ENCODE peak calls at places on chromosome 16, in ten cellular contexts. One of them, this sample, is unnamed.

GRCh38 chr16:48526058-48526957 is 83.7 kb downstream of the N4BP1 start:
- DNase-seq in ovary: no peak
- DNase-seq in breast epithelium: no peak
- DNase-seq in right atrium auricular region: no peak
- DNase-seq in OCI-LY7: peak
- DNase-seq in neural crest cell: no peak
- DNase-seq in mesothelial cell of epicardium: no peak
- DNase-seq in B cell: peak
- DNase-seq in GM20000: peak
- DNase-seq in CD8-positive, alpha-beta T cell: no peak
- DNase-seq in this sample: no peak

GRCh38 chr16:3121843-3122467 is 9.6 kb downstream of the ZNF205 start:
- DNase-seq in OCI-LY7: no peak
- DNase-seq in B cell: no peak
- DNase-seq in CD8-positive, alpha-beta T cell: no peak
- DNase-seq in right atrium auricular region: no peak
- DNase-seq in breast epithelium: no peak
- DNase-seq in ovary: no peak
- DNase-seq in neural crest cell: no peak
- DNase-seq in mesothelial cell of epicardium: no peak
- DNase-seq in GM20000: no peak
- DNase-seq in this sample: no peak

GRCh38 chr16:58638148-58639036 is 8.8 kb upstream of the CNOT1 start:
- DNase-seq in right atrium auricular region: no peak
- DNase-seq in OCI-LY7: no peak
- DNase-seq in mesothelial cell of epicardium: no peak
- DNase-seq in ovary: peak
- DNase-seq in breast epithelium: no peak
- DNase-seq in CD8-positive, alpha-beta T cell: no peak
- DNase-seq in neural crest cell: no peak
- DNase-seq in GM20000: no peak
- DNase-seq in B cell: no peak
- DNase-seq in this sample: no peak

GRCh38 chr16:68475071-68475470 is 26.8 kb upstream of the SMPD3 start:
- DNase-seq in mesothelial cell of epicardium: no peak
- DNase-seq in B cell: no peak
- DNase-seq in OCI-LY7: no peak
- DNase-seq in neural crest cell: no peak
- DNase-seq in ovary: no peak
- DNase-seq in CD8-positive, alpha-beta T cell: no peak
- DNase-seq in right atrium auricular region: no peak
- DNase-seq in breast epithelium: no peak
- DNase-seq in GM20000: no peak
- DNase-seq in this sample: no peak

GRCh38 chr16:2211923-2212347 is 1.3 kb upstream of the BRICD5 start:
- DNase-seq in CD8-positive, alpha-beta T cell: no peak
- DNase-seq in neural crest cell: no peak
- DNase-seq in right atrium auricular region: no peak
- DNase-seq in GM20000: no peak
- DNase-seq in mesothelial cell of epicardium: no peak
- DNase-seq in B cell: no peak
- DNase-seq in ovary: no peak
- DNase-seq in OCI-LY7: no peak
- DNase-seq in breast epithelium: no peak
- DNase-seq in this sample: no peak

GRCh38 chr16:81616321-81617020 is 162.6 kb upstream of the PLCG2 start:
- DNase-seq in CD8-positive, alpha-beta T cell: peak
- DNase-seq in GM20000: peak
- DNase-seq in B cell: peak
- DNase-seq in ovary: peak
- DNase-seq in right atrium auricular region: no peak
- DNase-seq in breast epithelium: no peak
- DNase-seq in OCI-LY7: peak
- DNase-seq in neural crest cell: no peak
- DNase-seq in mesothelial cell of epicardium: no peak
- DNase-seq in this sample: no peak

GRCh38 chr16:19284207-19284606 is 1.3 kb upstream of the CLEC19A start:
- DNase-seq in breast epithelium: peak
- DNase-seq in mesothelial cell of epicardium: no peak
- DNase-seq in right atrium auricular region: no peak
- DNase-seq in B cell: no peak
- DNase-seq in CD8-positive, alpha-beta T cell: no peak
- DNase-seq in ovary: no peak
- DNase-seq in GM20000: no peak
- DNase-seq in neural crest cell: no peak
- DNase-seq in OCI-LY7: no peak
- DNase-seq in this sample: no peak

GRCh38 chr16:2194166-2194834 is 2.1 kb downstream of the CASKIN1 start:
- DNase-seq in CD8-positive, alpha-beta T cell: peak
- DNase-seq in B cell: no peak
- DNase-seq in ovary: no peak
- DNase-seq in GM20000: no peak
- DNase-seq in mesothelial cell of epicardium: no peak
- DNase-seq in right atrium auricular region: no peak
- DNase-seq in OCI-LY7: no peak
- DNase-seq in breast epithelium: no peak
- DNase-seq in neural crest cell: no peak
- DNase-seq in this sample: no peak

GRCh38 chr16:56916571-56917403 is 15.2 kb upstream of the HERPUD1 start:
- DNase-seq in right atrium auricular region: no peak
- DNase-seq in mesothelial cell of epicardium: no peak
- DNase-seq in neural crest cell: no peak
- DNase-seq in CD8-positive, alpha-beta T cell: no peak
- DNase-seq in B cell: peak
- DNase-seq in GM20000: peak
- DNase-seq in ovary: no peak
- DNase-seq in OCI-LY7: peak
- DNase-seq in breast epithelium: no peak
- DNase-seq in this sample: no peak

GRCh38 chr16:72098936-72099335 is 5.3 kb downstream of the DHX38 start:
- DNase-seq in right atrium auricular region: no peak
- DNase-seq in B cell: no peak
- DNase-seq in GM20000: no peak
- DNase-seq in CD8-positive, alpha-beta T cell: no peak
- DNase-seq in neural crest cell: no peak
- DNase-seq in ovary: no peak
- DNase-seq in mesothelial cell of epicardium: no peak
- DNase-seq in breast epithelium: no peak
- DNase-seq in OCI-LY7: no peak
- DNase-seq in this sample: no peak

GRCh38 chr16:2243031-2243528 is 6.8 kb downstream of the DNASE1L2 start:
- DNase-seq in B cell: no peak
- DNase-seq in neural crest cell: no peak
- DNase-seq in right atrium auricular region: no peak
- DNase-seq in ovary: no peak
- DNase-seq in mesothelial cell of epicardium: no peak
- DNase-seq in OCI-LY7: no peak
- DNase-seq in breast epithelium: no peak
- DNase-seq in GM20000: no peak
- DNase-seq in CD8-positive, alpha-beta T cell: no peak
- DNase-seq in this sample: no peak

GRCh38 chr16:49857423-49858181 is 1.7 kb upstream of the ZNF423 start:
- DNase-seq in breast epithelium: no peak
- DNase-seq in right atrium auricular region: no peak
- DNase-seq in OCI-LY7: peak
- DNase-seq in neural crest cell: peak
- DNase-seq in B cell: peak
- DNase-seq in mesothelial cell of epicardium: no peak
- DNase-seq in CD8-positive, alpha-beta T cell: peak
- DNase-seq in GM20000: peak
- DNase-seq in ovary: peak
- DNase-seq in this sample: peak

GRCh38 chr16:35463358-35463757 is 2003.9 kb downstream of the TP53TG3F start:
- DNase-seq in B cell: no peak
- DNase-seq in mesothelial cell of epicardium: no peak
- DNase-seq in breast epithelium: no peak
- DNase-seq in GM20000: no peak
- DNase-seq in OCI-LY7: no peak
- DNase-seq in right atrium auricular region: no peak
- DNase-seq in ovary: no peak
- DNase-seq in CD8-positive, alpha-beta T cell: no peak
- DNase-seq in neural crest cell: no peak
- DNase-seq in this sample: no peak

DNA sequence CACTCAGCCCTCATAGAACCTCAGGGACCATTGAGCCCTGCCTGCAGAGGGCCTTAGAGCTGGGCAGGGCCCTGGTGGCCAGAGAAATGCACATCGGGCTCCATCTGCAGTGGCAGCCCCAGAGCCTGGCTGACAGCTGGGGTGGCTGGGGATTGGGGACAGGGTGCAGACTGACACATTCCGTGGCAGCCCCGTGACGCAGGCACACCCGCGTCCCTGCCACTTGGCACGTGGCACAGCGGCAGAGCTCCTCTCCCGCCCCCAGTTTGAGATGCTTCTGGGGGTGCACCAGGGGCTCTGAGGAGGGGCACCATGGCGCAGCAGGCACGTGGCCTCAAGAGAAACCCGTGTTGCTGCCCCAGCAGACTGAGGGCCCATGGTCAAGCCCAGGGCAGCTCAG is 2.2 kb downstream of the FBXL16 start:
- DNase-seq in B cell: no peak
- DNase-seq in CD8-positive, alpha-beta T cell: no peak
- DNase-seq in OCI-LY7: no peak
- DNase-seq in neural crest cell: no peak
- DNase-seq in mesothelial cell of epicardium: no peak
- DNase-seq in right atrium auricular region: no peak
- DNase-seq in breast epithelium: no peak
- DNase-seq in ovary: no peak
- DNase-seq in GM20000: no peak
- DNase-seq in this sample: no peak
- TF ChIP-seq CTCF in B cell: no peak
- TF ChIP-seq CTCF in CD8-positive, alpha-beta T cell: no peak
- TF ChIP-seq CTCF in OCI-LY7: no peak
- TF ChIP-seq CTCF in neural crest cell: no peak
- TF ChIP-seq CTCF in mesothelial cell of epicardium: no peak
- TF ChIP-seq CTCF in right atrium auricular region: no peak
- TF ChIP-seq CTCF in breast epithelium: no peak
- TF ChIP-seq CTCF in ovary: no peak
- TF ChIP-seq CTCF in GM20000: no peak
- TF ChIP-seq CTCF in this sample: no peak

GRCh38 chr16:46688657-46689491 is at the start of gene VPS35:
- DNase-seq in GM20000: peak
- DNase-seq in breast epithelium: peak
- DNase-seq in B cell: peak
- DNase-seq in right atrium auricular region: peak
- DNase-seq in OCI-LY7: peak
- DNase-seq in neural crest cell: peak
- DNase-seq in ovary: peak
- DNase-seq in CD8-positive, alpha-beta T cell: peak
- DNase-seq in mesothelial cell of epicardium: peak
- DNase-seq in this sample: peak
- TF ChIP-seq CTCF in GM20000: peak
- TF ChIP-seq CTCF in breast epithelium: no peak
- TF ChIP-seq CTCF in B cell: peak
- TF ChIP-seq CTCF in right atrium auricular region: no peak
- TF ChIP-seq CTCF in OCI-LY7: peak
- TF ChIP-seq CTCF in neural crest cell: peak
- TF ChIP-seq CTCF in ovary: no peak
- TF ChIP-seq CTCF in CD8-positive, alpha-beta T cell: no peak
- TF ChIP-seq CTCF in mesothelial cell of epicardium: no peak
- TF ChIP-seq CTCF in this sample: no peak

DNA sequence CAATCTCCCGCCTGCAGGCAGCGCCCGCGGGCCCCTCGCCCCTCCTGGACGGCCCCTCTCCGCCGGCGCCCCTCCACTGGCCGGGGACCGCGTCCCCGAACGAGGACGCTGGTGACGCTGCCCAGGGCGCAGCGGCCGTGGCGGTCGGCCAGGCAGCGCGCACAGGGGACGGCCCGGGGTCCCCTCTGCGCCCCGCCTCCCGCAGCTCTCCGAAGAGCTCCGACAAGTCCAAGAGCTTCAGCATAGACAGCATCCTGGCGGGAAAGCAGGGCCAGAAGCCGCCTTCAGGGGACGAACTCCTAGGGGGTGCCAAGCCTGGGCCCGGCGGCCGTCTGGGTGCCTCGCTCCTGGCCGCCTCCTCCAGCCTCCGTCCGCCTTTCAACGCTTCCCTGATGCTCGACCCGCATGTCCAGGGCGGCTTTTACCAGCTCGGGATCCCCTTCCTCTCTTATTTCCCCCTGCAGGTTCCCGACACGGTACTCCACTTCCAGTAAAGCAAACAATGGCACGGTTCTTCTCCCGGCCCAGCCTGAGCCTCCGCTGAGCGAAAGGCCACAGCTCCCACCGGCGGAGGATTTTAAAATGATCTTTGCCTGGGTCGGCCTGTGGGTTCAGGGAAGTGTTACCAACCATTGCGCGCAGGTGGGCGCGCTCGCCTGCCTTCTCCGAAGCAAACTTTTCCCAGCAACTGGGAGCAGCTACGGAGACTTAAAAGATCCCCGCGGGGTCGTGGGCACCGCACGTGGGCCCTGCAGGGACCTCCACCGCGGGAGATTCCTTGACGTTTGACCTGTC is 1.1 kb downstream of the FOXL1 start:
- DNase-seq in GM20000: no peak
- DNase-seq in OCI-LY7: no peak
- DNase-seq in CD8-positive, alpha-beta T cell: no peak
- DNase-seq in B cell: no peak
- DNase-seq in right atrium auricular region: no peak
- DNase-seq in neural crest cell: no peak
- DNase-seq in ovary: no peak
- DNase-seq in breast epithelium: no peak
- DNase-seq in mesothelial cell of epicardium: no peak
- DNase-seq in this sample: no peak
- TF ChIP-seq CTCF in GM20000: no peak
- TF ChIP-seq CTCF in OCI-LY7: no peak
- TF ChIP-seq CTCF in CD8-positive, alpha-beta T cell: no peak
- TF ChIP-seq CTCF in B cell: no peak
- TF ChIP-seq CTCF in right atrium auricular region: no peak
- TF ChIP-seq CTCF in neural crest cell: no peak
- TF ChIP-seq CTCF in ovary: no peak
- TF ChIP-seq CTCF in breast epithelium: no peak
- TF ChIP-seq CTCF in mesothelial cell of epicardium: no peak
- TF ChIP-seq CTCF in this sample: no peak

GRCh38 chr16:85172465-85173071 is 60.3 kb upstream of the CIBAR2 start:
- DNase-seq in neural crest cell: no peak
- DNase-seq in right atrium auricular region: no peak
- DNase-seq in OCI-LY7: no peak
- DNase-seq in mesothelial cell of epicardium: no peak
- DNase-seq in CD8-positive, alpha-beta T cell: no peak
- DNase-seq in B cell: no peak
- DNase-seq in breast epithelium: no peak
- DNase-seq in ovary: no peak
- DNase-seq in GM20000: peak
- DNase-seq in this sample: no peak
- TF ChIP-seq CTCF in neural crest cell: peak
- TF ChIP-seq CTCF in right atrium auricular region: peak
- TF ChIP-seq CTCF in OCI-LY7: peak
- TF ChIP-seq CTCF in mesothelial cell of epicardium: peak
- TF ChIP-seq CTCF in CD8-positive, alpha-beta T cell: no peak
- TF ChIP-seq CTCF in B cell: no peak
- TF ChIP-seq CTCF in breast epithelium: peak
- TF ChIP-seq CTCF in ovary: no peak
- TF ChIP-seq CTCF in GM20000: peak
- TF ChIP-seq CTCF in this sample: peak

GRCh38 chr16:8519643-8520042 is 70.7 kb downstream of the TMEM114 start:
- DNase-seq in right atrium auricular region: no peak
- DNase-seq in neural crest cell: no peak
- DNase-seq in breast epithelium: no peak
- DNase-seq in ovary: no peak
- DNase-seq in B cell: no peak
- DNase-seq in CD8-positive, alpha-beta T cell: no peak
- DNase-seq in GM20000: no peak
- DNase-seq in mesothelial cell of epicardium: no peak
- DNase-seq in OCI-LY7: no peak
- DNase-seq in this sample: no peak
- TF ChIP-seq CTCF in right atrium auricular region: no peak
- TF ChIP-seq CTCF in neural crest cell: no peak
- TF ChIP-seq CTCF in breast epithelium: no peak
- TF ChIP-seq CTCF in ovary: no peak
- TF ChIP-seq CTCF in B cell: no peak
- TF ChIP-seq CTCF in CD8-positive, alpha-beta T cell: no peak
- TF ChIP-seq CTCF in GM20000: no peak
- TF ChIP-seq CTCF in mesothelial cell of epicardium: no peak
- TF ChIP-seq CTCF in OCI-LY7: no peak
- TF ChIP-seq CTCF in this sample: no peak

This sample was measured in progenitor cell of endocrine pancreas.